ENCODE peak calls at places on chromosomes 4 and X, in eight cellular contexts. L is IMR-90, G is hepatocyte, Y is body of pancreas, M is A673, S is mucosa of descending colon, H is A549, I is astrocyte. A is an unnamed sample.

GRCh38 chrX:41452972-41453371 is 5.8 kb downstream of the NYX start:
- DNase-seq in I (peak; percentile 80), M (no peak), H (no peak), Y (no peak), G (no peak), S (no peak), L (peak; percentile 45), A (no peak)

GRCh38 chrX:103464774-103465117 is 54.5 kb downstream of the RAB40A start:
- DNase-seq in H (peak; percentile 35), L (peak; percentile 72), M (peak; percentile 81), I (peak; percentile 32), S (peak; percentile 70), G (peak; percentile 82), Y (peak; percentile 71), A (peak; percentile 74)

GRCh38 chr4:39574946-39575345 is 47.7 kb upstream of the UGDH start:
- DNase-seq in H (no peak), Y (no peak), I (no peak), L (no peak), S (no peak), M (no peak), G (no peak), A (no peak)

GRCh38 chr4:58247792-58248191 is 1137.6 kb upstream of the IGFBP7 start:
- DNase-seq in I (no peak), L (no peak), H (no peak), Y (no peak), S (no peak), M (no peak), G (peak; percentile 13), A (peak; percentile 4)

GRCh38 chr4:117227925-117228324 is 142.5 kb upstream of the TRAM1L1 start:
- DNase-seq in L (no peak), M (no peak), H (no peak), G (no peak), I (no peak), Y (no peak), S (no peak), A (no peak)

GRCh38 chr4:10336471-10336870 is 120.8 kb downstream of the ZNF518B start:
- DNase-seq in Y (no peak), G (no peak), H (no peak), L (no peak), S (no peak), M (no peak), I (no peak), A (no peak)

GRCh38 chr4:127782025-127782274 is 172 bp upstream of the HSPA4L start:
- DNase-seq in L (peak; percentile 81), G (peak; percentile 95), I (peak; percentile 62), S (peak; percentile 92), M (peak; percentile 91), H (peak; percentile 64), Y (peak; percentile 89), A (no peak)

GRCh38 chr4:23572382-23572781 is 317.5 kb downstream of the PPARGC1A start:
- DNase-seq in G (no peak), L (no peak), H (no peak), M (no peak), I (no peak), S (no peak), Y (no peak), A (no peak)

GRCh38 chr4:84501721-84502267 is 2.7 kb upstream of the NKX6-1 start:
- DNase-seq in G (no peak), S (no peak), H (no peak), I (no peak), M (no peak), Y (no peak), L (no peak), A (no peak)

GRCh38 chr4:15162046-15162445 is 159.8 kb downstream of the CPEB2 start:
- DNase-seq in G (no peak), Y (no peak), L (no peak), M (no peak), H (no peak), S (no peak), I (no peak), A (no peak)

GRCh38 chr4:73520821-73521220 is 39.3 kb downstream of the AFM start:
- DNase-seq in M (peak; percentile 84), L (peak; percentile 60), H (no peak), I (peak; percentile 56), G (peak; percentile 12), Y (no peak), S (no peak), A (peak; percentile 72)

GRCh38 chr4:75948822-75949444 is 8.1 kb upstream of the NAAA start:
- DNase-seq in Y (no peak), M (no peak), I (no peak), G (peak; percentile 10), L (no peak), S (no peak), H (no peak), A (no peak)

GRCh38 chrX:119654112-119654531 is 38.8 kb downstream of the SEPTIN6 start:
- DNase-seq in I (peak; percentile 46), L (peak; percentile 54), G (peak; percentile 62), S (no peak), Y (peak; percentile 17), H (no peak), M (peak; percentile 7), A (no peak)

GRCh38 chr4:174349156-174349555 is 65.4 kb downstream of the CEP44 start:
- DNase-seq in L (no peak), M (no peak), Y (no peak), S (no peak), G (no peak), I (no peak), H (no peak), A (no peak)

GRCh38 chr4:108950158-108950915 is 187.5 kb upstream of the ETNPPL start:
- DNase-seq in G (no peak), M (no peak), I (no peak), H (no peak), Y (no peak), S (no peak), L (no peak), A (no peak)

GRCh38 chrX:25618248-25618647 is 519.9 kb upstream of the MAGEB18 start:
- DNase-seq in S (no peak), Y (no peak), I (no peak), H (no peak), G (no peak), L (no peak), M (no peak), A (no peak)

GRCh38 chr4:159042097-159042605 is 60.7 kb upstream of the RAPGEF2 start:
- DNase-seq in L (no peak), M (peak; percentile 76), Y (peak; percentile 21), G (no peak), H (no peak), S (no peak), I (no peak), A (no peak)

GRCh38 chr4:70761276-70761816 is 39.6 kb downstream of the RUFY3 start:
- DNase-seq in G (no peak), I (no peak), S (no peak), L (no peak), M (no peak), Y (no peak), H (no peak), A (no peak)

GRCh38 chr4:40200881-40201797 is 4.3 kb downstream of the RHOH start:
- DNase-seq in G (no peak), L (peak; percentile 82), S (no peak), M (no peak), Y (no peak), H (no peak), I (peak; percentile 29), A (no peak)

GRCh38 chr4:149754526-149754925 is 61.1 kb downstream of the IQCM start:
- DNase-seq in I (peak; percentile 37), M (no peak), S (no peak), L (peak; percentile 70), H (no peak), G (no peak), Y (no peak), A (no peak)

GRCh38 chr4:112145820-112146813 is 863 bp downstream of the FAM241A start:
- DNase-seq in G (peak; percentile 67), S (peak; percentile 64), Y (peak; percentile 39), M (peak; percentile 55), L (peak; percentile 24), H (peak; percentile 27), I (peak; percentile 17), A (peak; percentile 62)

GRCh38 chrX:150085881-150086280 is 147.6 kb upstream of the EOLA2 start:
- DNase-seq in I (peak; percentile 46), S (no peak), L (peak; percentile 50), H (no peak), Y (no peak), M (no peak), G (no peak), A (no peak)
- H3K4me1 ChIP-seq in I (peaks cover 25% of the 10 kb centered on the region), S (no peaks in the 10 kb centered on the region), L (peaks cover 10% of the 10 kb centered on the region), H (peaks cover 30% of the 10 kb centered on the region), Y (no peaks in the 10 kb centered on the region), M (no peaks in the 10 kb centered on the region), G (no peaks in the 10 kb centered on the region), A (no peaks in the 10 kb centered on the region)

GRCh38 chr4:7815562-7815961 is 124.1 kb downstream of the AFAP1 start:
- DNase-seq in Y (no peak), M (no peak), H (no peak), S (no peak), L (peak; percentile 87), G (no peak), I (peak; percentile 94), A (no peak)

GRCh38 chr4:7818676-7819041 is 121.0 kb downstream of the AFAP1 start:
- DNase-seq in Y (no peak), H (no peak), S (no peak), L (no peak), M (no peak), G (peak; percentile 25), I (peak; percentile 29), A (no peak)

GRCh38 chr4:7815981-7816380 is 123.7 kb downstream of the AFAP1 start:
- DNase-seq in L (no peak), G (no peak), H (no peak), I (peak; percentile 72), S (no peak), Y (no peak), M (no peak), A (no peak)

GRCh38 chr4:7817877-7818675 is 121.6 kb downstream of the AFAP1 start:
- DNase-seq in S (no peak), M (peak; percentile 49), Y (peak; percentile 69), G (peak; percentile 43), I (peak; percentile 42), L (peak; percentile 58), H (no peak), A (no peak)

GRCh38 chr4:7816771-7817170 is 122.9 kb downstream of the AFAP1 start:
- DNase-seq in S (no peak), G (no peak), H (no peak), I (no peak), Y (no peak), L (no peak), M (no peak), A (no peak)
- H3K4me1 ChIP-seq in S (peaks cover 2% of the 10 kb centered on the region), G (peaks cover 18% of the 10 kb centered on the region), H (peaks cover 88% of the 10 kb centered on the region), I (peaks cover 66% of the 10 kb centered on the region), Y (peaks cover 10% of the 10 kb centered on the region), L (peaks cover 39% of the 10 kb centered on the region), M (peaks cover 16% of the 10 kb centered on the region), A (no peaks in the 10 kb centered on the region)

DNA sequence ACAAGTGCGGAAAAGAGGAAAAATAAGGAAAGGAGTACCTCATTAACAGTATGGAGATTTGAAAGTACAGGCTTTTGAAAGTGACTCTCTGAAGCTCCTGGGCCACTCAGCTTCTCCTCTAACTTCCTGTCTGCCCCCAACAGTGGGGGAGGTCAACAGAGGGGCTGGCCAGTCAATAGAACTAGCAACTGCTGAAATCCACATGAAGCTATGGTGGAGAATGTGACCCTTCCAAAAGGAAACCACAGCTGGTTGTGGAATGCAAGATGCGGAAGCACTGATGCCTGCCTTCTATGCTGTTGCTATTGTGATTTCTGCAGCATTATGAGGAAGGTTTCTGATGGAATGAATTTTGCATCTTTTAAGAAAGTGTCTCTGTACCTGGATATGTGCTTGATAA is 2.4 kb downstream of the CORIN start:
- DNase-seq in S (no peak), I (peak; percentile 26), L (peak; percentile 29), Y (no peak), H (no peak), G (no peak), M (no peak), A (no peak)
- H3K4me1 ChIP-seq in S (peaks cover 27% of the 10 kb centered on the region), I (peaks cover 13% of the 10 kb centered on the region), L (peaks cover 10% of the 10 kb centered on the region), Y (peaks cover 27% of the 10 kb centered on the region), H (peaks cover 3% of the 10 kb centered on the region), G (peaks cover 13% of the 10 kb centered on the region), M (peaks cover 11% of the 10 kb centered on the region), A (peaks cover 7% of the 10 kb centered on the region)

GRCh38 chr4:185341841-185342240 is 53.9 kb downstream of the LRP2BP start:
- DNase-seq in G (no peak), H (no peak), I (no peak), L (no peak), M (no peak), S (no peak), Y (no peak), A (no peak)
- H3K4me1 ChIP-seq in G (no peaks in the 10 kb centered on the region), H (no peaks in the 10 kb centered on the region), I (peaks cover 12% of the 10 kb centered on the region), L (peaks cover 5% of the 10 kb centered on the region), M (no peaks in the 10 kb centered on the region), S (no peaks in the 10 kb centered on the region), Y (no peaks in the 10 kb centered on the region), A (no peaks in the 10 kb centered on the region)